ENCODE peak calls at places on chromosomes 13 and 19, in seven cellular contexts. A, E, C, F, Z, D and L are unnamed samples.

GRCh38 chr13:44407379-44407778 is 33.8 kb downstream of the SERP2 start:
- DNase-seq in A (no peak), E (no peak), C (no peak), F (no peak), Z (no peak), D (no peak), L (no peak)

GRCh38 chr13:23514076-23514475 is 56.1 kb upstream of the TNFRSF19 start:
- DNase-seq in A (no peak), E (no peak), C (no peak), F (no peak), Z (no peak), D (no peak), L (no peak)

GRCh38 chr19:38463365-38463764 is 29.9 kb downstream of the RYR1 start:
- DNase-seq in A (no peak), E (no peak), C (no peak), F (no peak), Z (no peak), D (no peak), L (no peak)

GRCh38 chr19:55070755-55071502 is 4.7 kb upstream of the EPS8L1 start:
- DNase-seq in A (no peak), E (peak; percentile 58), C (no peak), F (no peak), Z (peak; percentile 37), D (no peak), L (no peak)

GRCh38 chr13:28744091-28744536 is 25.3 kb upstream of the SLC46A3 start:
- DNase-seq in A (no peak), E (no peak), C (no peak), F (no peak), Z (peak; percentile 66), D (no peak), L (peak; percentile 73)

GRCh38 chr13:65584126-65584525 is 1646.0 kb downstream of the PCDH9 start:
- DNase-seq in A (no peak), E (no peak), C (no peak), F (no peak), Z (no peak), D (no peak), L (no peak)

GRCh38 chr19:16034180-16034579 is 42.1 kb upstream of the TPM4 start:
- DNase-seq in A (no peak), E (no peak), C (no peak), F (no peak), Z (no peak), D (no peak), L (no peak)

GRCh38 chr13:94825507-94825906 is 113.2 kb upstream of the SOX21 start:
- DNase-seq in A (peak; percentile 75), E (no peak), C (no peak), F (peak; percentile 23), Z (peak; percentile 11), D (peak; percentile 73), L (peak; percentile 56)

GRCh38 chr19:50906217-50906616 is 5.0 kb downstream of the KLK4 start:
- DNase-seq in A (peak; percentile 83), E (peak; percentile 56), C (no peak), F (peak; percentile 6), Z (no peak), D (no peak), L (no peak)